ENCODE peak calls at places on chromosome 5, in five cellular contexts. K is adrenal gland, Y is stomach, T is ovary, B is tibial nerve. J is an unnamed sample.
A peak's percentile ranks its signal among the peaks of the same experiment; 100 is the strongest.

GRCh38 chr5:115433918-115434317 is 110.7 kb downstream of the FEM1C start:
- DNase-seq in K (no peak), Y (no peak), T (no peak), B (no peak), J (no peak)

GRCh38 chr5:96751203-96752169 is 56.3 kb downstream of the ERAP1 start:
- DNase-seq in K (peak; percentile 30), Y (no peak), T (no peak), B (no peak), J (no peak)

GRCh38 chr5:124972703-124973102 is 226.3 kb upstream of the ZNF608 start:
- DNase-seq in K (no peak), Y (no peak), T (no peak), B (no peak), J (no peak)

GRCh38 chr5:370311-370958 is 48.9 kb downstream of the AHRR start:
- DNase-seq in K (peak; percentile 7), Y (peak; percentile 21), T (no peak), B (no peak), J (no peak)

GRCh38 chr5:178602752-178603151 is 12.6 kb upstream of the COL23A1 start:
- DNase-seq in K (no peak), Y (no peak), T (no peak), B (no peak), J (no peak)

GRCh38 chr5:42756630-42757601 is at the start of gene CCDC152:
- DNase-seq in K (peak; percentile 19), Y (peak; percentile 20), T (peak; percentile 28), B (no peak), J (peak; percentile 12)

GRCh38 chr5:112116372-112116771 is 302.7 kb downstream of the EPB41L4A start:
- DNase-seq in K (no peak), Y (no peak), T (no peak), B (no peak), J (no peak)

GRCh38 chr5:55577353-55578060 is 42.7 kb upstream of the PLPP1 start:
- DNase-seq in K (peak; percentile 60), Y (no peak), T (peak; percentile 26), B (no peak), J (peak; percentile 28)

GRCh38 chr5:71601222-71602026 is 14.3 kb downstream of the MCCC2 start:
- DNase-seq in K (peak; percentile 76), Y (peak; percentile 54), T (no peak), B (no peak), J (peak; percentile 48)

GRCh38 chr5:124824637-124825158 is 78.3 kb upstream of the ZNF608 start:
- DNase-seq in K (no peak), Y (no peak), T (no peak), B (no peak), J (peak; percentile 37)

GRCh38 chr5:90054612-90055011 is 354.9 kb downstream of the CETN3 start:
- DNase-seq in K (no peak), Y (no peak), T (no peak), B (no peak), J (no peak)

DNA sequence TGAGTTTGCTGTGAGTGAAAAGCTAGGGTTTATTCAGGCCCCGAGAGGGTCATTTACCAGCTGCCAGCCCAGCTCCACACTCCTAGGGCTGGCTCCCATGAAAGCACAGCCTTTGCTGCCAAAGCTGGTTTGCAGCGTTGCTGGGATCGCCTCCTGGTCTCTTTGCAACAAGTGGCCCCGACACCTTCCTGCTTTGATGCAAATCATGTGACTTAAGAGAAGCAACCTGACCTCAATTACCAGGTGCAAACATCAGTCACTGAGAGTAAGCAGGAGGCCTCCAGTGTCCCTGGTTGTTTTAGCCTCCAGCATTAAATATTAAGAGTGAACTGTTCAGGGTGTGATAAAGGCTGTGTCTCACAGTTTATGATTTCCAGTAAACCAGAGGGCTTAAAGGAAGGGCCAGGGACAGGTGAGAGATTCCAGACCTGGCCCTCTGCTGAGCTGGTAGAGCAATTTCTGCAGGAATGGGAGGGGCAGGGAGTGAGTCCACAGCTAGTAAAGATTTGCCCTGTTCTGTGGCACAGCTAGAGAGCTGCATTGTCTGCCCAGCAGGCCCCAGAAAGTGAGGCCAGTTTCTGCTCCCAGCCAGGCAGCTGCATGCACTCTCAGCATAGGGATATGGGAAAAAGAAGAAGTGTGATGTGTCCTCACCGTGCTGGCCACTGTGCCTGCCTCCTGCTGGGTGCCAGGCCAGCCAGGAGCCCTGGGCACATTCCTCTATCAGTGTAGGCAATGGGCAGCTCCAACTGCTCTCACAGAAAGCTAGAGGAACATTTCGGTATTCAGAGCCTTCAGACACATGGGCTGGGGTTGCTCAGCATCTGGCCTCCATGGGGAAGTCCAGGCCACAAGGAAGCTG is 58.0 kb downstream of the SLC22A5 start:
- DNase-seq in K (peak; percentile 34), Y (peak; percentile 66), T (no peak), B (no peak), J (peak; percentile 52)
- TF ChIP-seq POLR2A in K (no peak), Y (no peak), T (no peak), B (no peak), J (peak; percentile 33)

GRCh38 chr5:157477814-157478494 is 17.9 kb downstream of the NIPAL4 start:
- DNase-seq in K (no peak), Y (no peak), T (no peak), B (no peak), J (no peak)
- H3K27ac ChIP-seq in K (no peak overlapping the region), Y (no peak overlapping the region), T (no peak overlapping the region), B (peak overlapping the region; percentile 40), J (no peak overlapping the region)

GRCh38 chr5:172902497-172903472 is 56.4 kb upstream of the RPL26L1 start:
- DNase-seq in K (peak; percentile 97), Y (peak; percentile 76), T (peak; percentile 91), B (peak; percentile 67), J (peak; percentile 69)

GRCh38 chr5:172901788-172902496 is 57.3 kb upstream of the RPL26L1 start:
- DNase-seq in K (no peak), Y (no peak), T (peak; percentile 52), B (no peak), J (no peak)

GRCh38 chr5:172898513-172899369 is 60.5 kb upstream of the RPL26L1 start:
- DNase-seq in K (no peak), Y (no peak), T (peak; percentile 28), B (no peak), J (no peak)

GRCh38 chr5:172899436-172899835 is 59.8 kb upstream of the RPL26L1 start:
- DNase-seq in K (no peak), Y (no peak), T (no peak), B (no peak), J (no peak)

GRCh38 chr5:172901012-172901780 is 58.0 kb upstream of the RPL26L1 start:
- DNase-seq in K (peak; percentile 84), Y (peak; percentile 74), T (peak; percentile 79), B (no peak), J (peak; percentile 53)
- TF ChIP-seq POLR2A in K (no peak), Y (no peak), T (no peak), B (no peak), J (no peak)

DNA sequence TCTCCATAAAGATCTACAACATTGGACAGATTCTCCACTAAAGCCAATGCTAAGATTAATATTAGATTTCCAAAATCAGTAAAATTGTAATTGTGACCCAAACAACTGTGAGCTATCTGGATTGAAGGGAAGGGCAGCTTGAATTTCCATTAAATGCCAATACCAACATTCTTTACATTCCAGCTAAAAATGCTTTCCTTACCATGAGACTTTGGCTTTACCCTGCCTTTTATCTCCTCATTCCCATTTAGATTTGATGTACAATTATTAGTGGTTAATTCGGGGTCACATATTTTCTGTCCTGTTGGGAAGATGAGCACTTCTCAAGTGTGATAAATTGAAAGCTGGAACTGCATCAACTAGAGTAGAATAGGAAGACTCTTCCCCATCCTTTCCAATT is 33.2 kb upstream of the MYOT start:
- DNase-seq in K (no peak), Y (no peak), T (no peak), B (no peak), J (no peak)
- H3K27ac ChIP-seq in K (peak overlapping the region; percentile 14), Y (no peak overlapping the region), T (no peak overlapping the region), B (no peak overlapping the region), J (peak overlapping the region; percentile 92)

DNA sequence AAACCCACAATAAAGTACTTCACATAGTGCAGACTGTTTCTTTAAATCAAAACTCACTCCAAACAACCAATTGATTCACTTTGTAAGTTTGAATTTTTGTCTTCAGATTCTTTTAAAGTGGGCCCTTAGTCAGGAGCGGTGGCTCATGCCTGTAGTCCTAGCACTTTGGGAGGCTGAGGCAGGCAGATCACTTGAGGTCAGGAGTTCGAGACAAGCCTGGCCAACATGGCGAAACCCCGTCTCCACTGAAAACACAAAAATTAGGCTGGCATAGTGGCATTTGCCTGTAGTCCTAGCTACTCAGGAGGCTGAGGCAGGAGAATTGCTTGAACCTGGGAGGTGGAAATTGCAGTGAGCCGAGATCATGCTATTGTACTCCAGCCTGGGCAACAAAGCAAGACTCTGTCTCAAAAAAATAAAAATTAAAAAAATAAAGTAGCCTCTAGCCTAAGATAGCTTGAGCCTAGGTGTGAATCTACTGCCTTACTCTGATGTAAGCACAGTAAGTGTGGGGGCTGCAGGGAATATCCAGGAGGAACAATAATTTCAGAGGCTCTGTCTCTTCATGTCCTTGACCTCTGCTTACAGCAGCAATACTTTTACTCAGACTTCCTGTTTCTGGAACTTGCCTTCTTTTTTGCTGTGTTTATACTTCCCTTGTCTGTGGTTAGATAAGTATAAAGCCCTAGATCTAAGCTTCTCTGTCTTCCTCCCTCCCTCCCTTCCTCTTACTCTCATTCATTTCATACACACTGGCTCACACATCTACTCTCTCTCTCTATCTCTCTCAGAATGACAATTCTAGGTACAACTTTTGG is at the start of gene IL7R:
- DNase-seq in K (no peak), Y (no peak), T (no peak), B (no peak), J (no peak)
- TF ChIP-seq POLR2A in K (no peak), Y (no peak), T (no peak), B (no peak), J (no peak)

GRCh38 chr5:60674670-60675069 is 25.3 kb downstream of the DEPDC1B start:
- DNase-seq in K (no peak), Y (no peak), T (no peak), B (no peak), J (no peak)
- H3K27ac ChIP-seq in K (no peak overlapping the region), Y (no peak overlapping the region), T (no peak overlapping the region), B (peak overlapping the region; percentile 35), J (no peak overlapping the region)

GRCh38 chr5:150167163-150167798 is 703 bp downstream of the CDX1 start:
- DNase-seq in K (no peak), Y (no peak), T (no peak), B (no peak), J (no peak)
- TF ChIP-seq POLR2A in K (no peak), Y (no peak), T (no peak), B (no peak), J (no peak)

GRCh38 chr5:34690898-34691297 is 34.8 kb downstream of the RAI14 start:
- DNase-seq in K (no peak), Y (no peak), T (no peak), B (no peak), J (no peak)
- H3K27ac ChIP-seq in K (no peak overlapping the region), Y (no peak overlapping the region), T (no peak overlapping the region), B (no peak overlapping the region), J (no peak overlapping the region)